ENCODE peak calls at places on chromosomes 5 and 9, in nine cellular contexts. N is activated naive CD8-positive, alpha-beta T cell treated with anti-CD3 and anti-CD28 coated beads, Interleukin-2, amount 50 U/mL, for 24 hours; X is T-helper 2 cell; W is lower leg skin; H is stimulated activated CD4-positive, alpha-beta T cell treated with anti-CD3 and anti-CD28 coated beads, Interleukin-1b, Interleukin-23, amount 100 ng/mL, for 4 hours; I is ACHN; V is GM20000; L is neural crest cell; R is AG09309. Q is an unnamed sample.

GRCh38 chr9:129776938-129777768 is 24.3 kb upstream of the PTGES start:
- DNase-seq in N (peak), X (peak), W (peak), H (no peak), I (peak), V (no peak), L (peak), R (peak), Q (peak)

GRCh38 chr9:133507246-133507965 is 17.4 kb downstream of the MYMK start:
- DNase-seq in N (no peak), X (no peak), W (no peak), H (no peak), I (no peak), V (no peak), L (no peak), R (no peak), Q (no peak)

GRCh38 chr5:75985077-75985476 is 98.1 kb upstream of the SV2C start:
- DNase-seq in N (no peak), X (no peak), W (no peak), H (no peak), I (no peak), V (no peak), L (no peak), R (no peak), Q (no peak)

GRCh38 chr9:37455884-37456647 is 9.2 kb downstream of the ZBTB5 start:
- DNase-seq in N (no peak), X (no peak), W (no peak), H (no peak), I (no peak), V (no peak), L (no peak), R (no peak), Q (no peak)

GRCh38 chr5:84215521-84215920 is 169.2 kb downstream of the EDIL3 start:
- DNase-seq in N (no peak), X (no peak), W (no peak), H (no peak), I (no peak), V (no peak), L (no peak), R (no peak), Q (no peak)

GRCh38 chr5:171207256-171207866 is 101.7 kb upstream of the TLX3 start:
- DNase-seq in N (peak), X (peak), W (no peak), H (no peak), I (peak), V (peak), L (peak), R (peak), Q (no peak)

GRCh38 chr5:64767959-64768357 is 533 bp downstream of the SREK1IP1 start:
- DNase-seq in N (peak), X (peak), W (no peak), H (peak), I (peak), V (no peak), L (peak), R (no peak), Q (no peak)

GRCh38 chr9:2321523-2322148 is 300.0 kb upstream of the VLDLR start:
- DNase-seq in N (no peak), X (no peak), W (no peak), H (no peak), I (no peak), V (no peak), L (no peak), R (no peak), Q (no peak)

GRCh38 chr5:140202078-140202477 is 27.1 kb downstream of the CYSTM1 start:
- DNase-seq in N (no peak), X (no peak), W (no peak), H (no peak), I (peak), V (no peak), L (no peak), R (no peak), Q (no peak)

GRCh38 chr5:51185985-51186384 is 197.3 kb upstream of the ISL1 start:
- DNase-seq in N (no peak), X (no peak), W (no peak), H (no peak), I (no peak), V (no peak), L (no peak), R (no peak), Q (no peak)

GRCh38 chr9:128946945-128947422 is 419 bp downstream of the DOLK start:
- DNase-seq in N (no peak), X (peak), W (no peak), H (no peak), I (peak), V (no peak), L (no peak), R (no peak), Q (no peak)

GRCh38 chr9:105683688-105684275 is 10.6 kb upstream of the TMEM38B start:
- DNase-seq in N (no peak), X (no peak), W (no peak), H (no peak), I (no peak), V (no peak), L (no peak), R (no peak), Q (no peak)

GRCh38 chr5:178351221-178351825 is 118.7 kb upstream of the PHYKPL start:
- DNase-seq in N (no peak), X (no peak), W (no peak), H (no peak), I (no peak), V (no peak), L (no peak), R (no peak), Q (no peak)

GRCh38 chr9:34984049-34984448 is 5.5 kb upstream of the DNAJB5 start:
- DNase-seq in N (no peak), X (peak), W (no peak), H (no peak), I (peak), V (no peak), L (no peak), R (no peak), Q (peak)

GRCh38 chr5:57117601-57118000 is 56.3 kb upstream of the GPBP1 start:
- DNase-seq in N (peak), X (peak), W (no peak), H (no peak), I (no peak), V (no peak), L (no peak), R (no peak), Q (peak)

GRCh38 chr5:157245477-157245876 is 20.4 kb upstream of the CYFIP2 start:
- DNase-seq in N (no peak), X (no peak), W (no peak), H (no peak), I (no peak), V (no peak), L (no peak), R (no peak), Q (no peak)

GRCh38 chr5:20683241-20683940 is 695.4 kb upstream of the CDH18 start:
- DNase-seq in N (no peak), X (no peak), W (no peak), H (no peak), I (no peak), V (no peak), L (no peak), R (no peak), Q (no peak)

GRCh38 chr5:133425183-133425582 is 187.2 kb downstream of the FSTL4 start:
- DNase-seq in N (no peak), X (peak), W (no peak), H (no peak), I (no peak), V (no peak), L (no peak), R (no peak), Q (no peak)

GRCh38 chr9:2872307-2872940 is 28.5 kb upstream of the PUM3 start:
- DNase-seq in N (no peak), X (peak), W (no peak), H (no peak), I (peak), V (peak), L (no peak), R (no peak), Q (no peak)